ENCODE peak calls at places on chromosome 15, in ten cellular contexts. T is NCI-H526 treated with DMSO at 0.1 percent for 48 hours, K is T1000, X is immature natural killer cell, U is KBM-7, N is anterior cingulate cortex, R is putamen, O is AG09319, I is GM10248, F is substantia nigra. J is an unnamed sample.

GRCh38 chr15:95693917-95694316 is 636.6 kb upstream of the NR2F2 start:
- DNase-seq in K (no peak), N (no peak), F (no peak), I (no peak), O (no peak), T (no peak), X (no peak), U (no peak), R (no peak), J (no peak)

GRCh38 chr15:23599053-23599452 is 33.6 kb downstream of the MKRN3 start:
- DNase-seq in T (no peak), R (no peak), F (no peak), I (no peak), K (no peak), X (no peak), O (no peak), U (no peak), N (no peak), J (no peak)

GRCh38 chr15:59703979-59704796 is 15.1 kb upstream of the BNIP2 start:
- DNase-seq in X (no peak), I (no peak), F (no peak), U (no peak), R (no peak), N (no peak), T (no peak), K (peak; percentile 66), O (no peak), J (no peak)

GRCh38 chr15:68846851-68847439 is 26.2 kb upstream of the ANP32A start:
- DNase-seq in F (no peak), R (no peak), O (no peak), X (no peak), U (no peak), N (no peak), I (no peak), K (no peak), T (no peak), J (no peak)

GRCh38 chr15:33013827-33014445 is 180.6 kb downstream of the FMN1 start:
- DNase-seq in R (no peak), F (no peak), I (no peak), N (no peak), U (no peak), K (no peak), T (no peak), O (no peak), X (no peak), J (no peak)

GRCh38 chr15:47787875-47788274 is 70.6 kb downstream of the SEMA6D start:
- DNase-seq in N (no peak), T (no peak), I (no peak), O (no peak), U (no peak), R (no peak), K (no peak), F (no peak), X (no peak), J (no peak)

GRCh38 chr15:90839187-90840071 is 29.0 kb upstream of the FURIN start:
- DNase-seq in X (no peak), K (no peak), F (no peak), O (no peak), U (peak; percentile 91), I (peak; percentile 73), T (peak; percentile 98), N (peak; percentile 43), R (peak; percentile 23), J (no peak)

GRCh38 chr15:100191161-100191560 is 150.6 kb downstream of the ADAMTS17 start:
- DNase-seq in O (no peak), N (no peak), I (no peak), T (no peak), R (no peak), F (no peak), K (no peak), U (no peak), X (no peak), J (no peak)

GRCh38 chr15:32855942-32856341 is 138.1 kb downstream of the GREM1 start:
- DNase-seq in O (peak; percentile 95), U (no peak), F (no peak), X (no peak), K (peak; percentile 39), T (no peak), R (no peak), I (no peak), N (no peak), J (no peak)

GRCh38 chr15:73899197-73900128 is 26.1 kb downstream of the TBC1D21 start:
- DNase-seq in K (no peak), T (no peak), U (peak; percentile 62), N (no peak), I (no peak), O (no peak), F (no peak), R (no peak), X (no peak), J (no peak)

GRCh38 chr15:75172168-75172841 is 29.4 kb upstream of the C15orf39 start:
- DNase-seq in U (no peak), F (no peak), N (no peak), I (no peak), T (no peak), X (no peak), K (no peak), R (no peak), O (no peak), J (no peak)

GRCh38 chr15:51669381-51669780 is 11.9 kb upstream of the SCG3 start:
- DNase-seq in K (no peak), O (no peak), N (no peak), F (no peak), U (no peak), X (no peak), I (no peak), R (no peak), T (no peak), J (no peak)

GRCh38 chr15:33675246-33675645 is 293.1 kb upstream of the CHRM5 start:
- DNase-seq in N (no peak), I (peak; percentile 37), R (no peak), X (no peak), U (peak; percentile 31), O (no peak), F (no peak), T (peak; percentile 22), K (no peak), J (no peak)

GRCh38 chr15:49620174-49620573 is 444 bp downstream of the FAM227B start:
- DNase-seq in K (no peak), T (no peak), I (no peak), X (no peak), N (no peak), U (no peak), O (no peak), R (peak; percentile 14), F (no peak), J (no peak)